ENCODE peak calls at places on chromosomes 16 and 17, in seven cellular contexts. One of them, this sample, is unnamed.

GRCh38 chr16:5257462-5257861 is 159.9 kb upstream of the EEF2KMT start:
- DNase-seq in progenitor cell of endocrine pancreas: no peak
- DNase-seq in stimulated activated CD8-positive, alpha-beta memory T cell treated with anti-CD3 and anti-CD28 coated beads, Interleukin-4, amount 100 ng/mL, for 4 hours: no peak
- DNase-seq in Right ventricle myocardium superior: no peak
- DNase-seq in AG04450: no peak
- DNase-seq in NCI-H2081 treated with DMSO at 0.1 percent for 48 hours: no peak
- DNase-seq in choroid plexus epithelial cell: no peak
- DNase-seq in this sample: no peak

GRCh38 chr17:73434154-73434553 is 122.4 kb upstream of the CDC42EP4 start:
- DNase-seq in choroid plexus epithelial cell: no peak
- DNase-seq in Right ventricle myocardium superior: no peak
- DNase-seq in AG04450: no peak
- DNase-seq in progenitor cell of endocrine pancreas: no peak
- DNase-seq in NCI-H2081 treated with DMSO at 0.1 percent for 48 hours: no peak
- DNase-seq in stimulated activated CD8-positive, alpha-beta memory T cell treated with anti-CD3 and anti-CD28 coated beads, Interleukin-4, amount 100 ng/mL, for 4 hours: no peak
- DNase-seq in this sample: no peak

GRCh38 chr17:41446806-41447205 is 6.0 kb upstream of the KRT38 start:
- DNase-seq in choroid plexus epithelial cell: peak
- DNase-seq in stimulated activated CD8-positive, alpha-beta memory T cell treated with anti-CD3 and anti-CD28 coated beads, Interleukin-4, amount 100 ng/mL, for 4 hours: no peak
- DNase-seq in progenitor cell of endocrine pancreas: no peak
- DNase-seq in NCI-H2081 treated with DMSO at 0.1 percent for 48 hours: no peak
- DNase-seq in Right ventricle myocardium superior: no peak
- DNase-seq in AG04450: no peak
- DNase-seq in this sample: no peak

GRCh38 chr16:57186630-57187507 is 740 bp downstream of the RSPRY1 start:
- DNase-seq in choroid plexus epithelial cell: no peak
- DNase-seq in AG04450: no peak
- DNase-seq in NCI-H2081 treated with DMSO at 0.1 percent for 48 hours: no peak
- DNase-seq in stimulated activated CD8-positive, alpha-beta memory T cell treated with anti-CD3 and anti-CD28 coated beads, Interleukin-4, amount 100 ng/mL, for 4 hours: no peak
- DNase-seq in progenitor cell of endocrine pancreas: no peak
- DNase-seq in Right ventricle myocardium superior: peak
- DNase-seq in this sample: peak

GRCh38 chr16:67393111-67393789 is at the start of gene TPPP3:
- DNase-seq in choroid plexus epithelial cell: peak
- DNase-seq in progenitor cell of endocrine pancreas: peak
- DNase-seq in NCI-H2081 treated with DMSO at 0.1 percent for 48 hours: no peak
- DNase-seq in stimulated activated CD8-positive, alpha-beta memory T cell treated with anti-CD3 and anti-CD28 coated beads, Interleukin-4, amount 100 ng/mL, for 4 hours: no peak
- DNase-seq in Right ventricle myocardium superior: peak
- DNase-seq in AG04450: no peak
- DNase-seq in this sample: peak

GRCh38 chr16:56269824-56270684 is 78.8 kb downstream of the GNAO1 start:
- DNase-seq in progenitor cell of endocrine pancreas: no peak
- DNase-seq in AG04450: peak
- DNase-seq in choroid plexus epithelial cell: peak
- DNase-seq in Right ventricle myocardium superior: no peak
- DNase-seq in stimulated activated CD8-positive, alpha-beta memory T cell treated with anti-CD3 and anti-CD28 coated beads, Interleukin-4, amount 100 ng/mL, for 4 hours: no peak
- DNase-seq in NCI-H2081 treated with DMSO at 0.1 percent for 48 hours: no peak
- DNase-seq in this sample: no peak

GRCh38 chr16:11794991-11795886 is 1.8 kb downstream of the ZC3H7A start:
- DNase-seq in progenitor cell of endocrine pancreas: no peak
- DNase-seq in AG04450: no peak
- DNase-seq in stimulated activated CD8-positive, alpha-beta memory T cell treated with anti-CD3 and anti-CD28 coated beads, Interleukin-4, amount 100 ng/mL, for 4 hours: no peak
- DNase-seq in NCI-H2081 treated with DMSO at 0.1 percent for 48 hours: no peak
- DNase-seq in choroid plexus epithelial cell: no peak
- DNase-seq in Right ventricle myocardium superior: no peak
- DNase-seq in this sample: no peak

GRCh38 chr16:67431805-67432476 is 1.0 kb downstream of the HSD11B2 start:
- DNase-seq in Right ventricle myocardium superior: no peak
- DNase-seq in AG04450: no peak
- DNase-seq in stimulated activated CD8-positive, alpha-beta memory T cell treated with anti-CD3 and anti-CD28 coated beads, Interleukin-4, amount 100 ng/mL, for 4 hours: no peak
- DNase-seq in choroid plexus epithelial cell: no peak
- DNase-seq in progenitor cell of endocrine pancreas: peak
- DNase-seq in NCI-H2081 treated with DMSO at 0.1 percent for 48 hours: no peak
- DNase-seq in this sample: no peak

GRCh38 chr17:7745748-7746470 is 28.4 kb downstream of the DNAH2 start:
- DNase-seq in choroid plexus epithelial cell: peak
- DNase-seq in progenitor cell of endocrine pancreas: no peak
- DNase-seq in Right ventricle myocardium superior: no peak
- DNase-seq in stimulated activated CD8-positive, alpha-beta memory T cell treated with anti-CD3 and anti-CD28 coated beads, Interleukin-4, amount 100 ng/mL, for 4 hours: no peak
- DNase-seq in AG04450: peak
- DNase-seq in NCI-H2081 treated with DMSO at 0.1 percent for 48 hours: no peak
- DNase-seq in this sample: peak

GRCh38 chr16:1194665-1195392 is 30.2 kb downstream of the TPSG1 start:
- DNase-seq in progenitor cell of endocrine pancreas: peak
- DNase-seq in choroid plexus epithelial cell: no peak
- DNase-seq in stimulated activated CD8-positive, alpha-beta memory T cell treated with anti-CD3 and anti-CD28 coated beads, Interleukin-4, amount 100 ng/mL, for 4 hours: no peak
- DNase-seq in Right ventricle myocardium superior: no peak
- DNase-seq in NCI-H2081 treated with DMSO at 0.1 percent for 48 hours: no peak
- DNase-seq in AG04450: no peak
- DNase-seq in this sample: no peak

GRCh38 chr17:3030096-3030495 is 33.3 kb downstream of the OR1D5 start:
- DNase-seq in progenitor cell of endocrine pancreas: no peak
- DNase-seq in Right ventricle myocardium superior: no peak
- DNase-seq in stimulated activated CD8-positive, alpha-beta memory T cell treated with anti-CD3 and anti-CD28 coated beads, Interleukin-4, amount 100 ng/mL, for 4 hours: no peak
- DNase-seq in AG04450: peak
- DNase-seq in NCI-H2081 treated with DMSO at 0.1 percent for 48 hours: no peak
- DNase-seq in choroid plexus epithelial cell: peak
- DNase-seq in this sample: no peak